ENCODE peak calls at places on chromosomes 1 and 21, in seven cellular contexts. One of them, this sample, is unnamed.

GRCh38 chr1:219038398-219038797 is 135.3 kb upstream of the LYPLAL1 start:
- DNase-seq in AG04450: no peak
- DNase-seq in A172: no peak
- DNase-seq in stimulated activated CD4-positive, alpha-beta T cell treated with anti-CD3 and anti-CD28 coated beads, Interleukin-1b, Interleukin-23, amount 100 ng/mL, for 24 hours: no peak
- DNase-seq in effector memory CD8-positive, alpha-beta T cell: no peak
- DNase-seq in T1000: no peak
- DNase-seq in RWPE1: no peak
- DNase-seq in this sample: no peak

GRCh38 chr21:31220567-31220966 is 123.5 kb downstream of the TIAM1 start:
- DNase-seq in AG04450: no peak
- DNase-seq in A172: peak
- DNase-seq in stimulated activated CD4-positive, alpha-beta T cell treated with anti-CD3 and anti-CD28 coated beads, Interleukin-1b, Interleukin-23, amount 100 ng/mL, for 24 hours: no peak
- DNase-seq in effector memory CD8-positive, alpha-beta T cell: no peak
- DNase-seq in T1000: peak
- DNase-seq in RWPE1: no peak
- DNase-seq in this sample: no peak

GRCh38 chr1:93905734-93906133 is 3.5 kb downstream of the GCLM start:
- DNase-seq in AG04450: no peak
- DNase-seq in A172: no peak
- DNase-seq in stimulated activated CD4-positive, alpha-beta T cell treated with anti-CD3 and anti-CD28 coated beads, Interleukin-1b, Interleukin-23, amount 100 ng/mL, for 24 hours: no peak
- DNase-seq in effector memory CD8-positive, alpha-beta T cell: no peak
- DNase-seq in T1000: no peak
- DNase-seq in RWPE1: peak
- DNase-seq in this sample: no peak

GRCh38 chr1:151475175-151475574 is 15.9 kb upstream of the POGZ start:
- DNase-seq in AG04450: no peak
- DNase-seq in A172: no peak
- DNase-seq in stimulated activated CD4-positive, alpha-beta T cell treated with anti-CD3 and anti-CD28 coated beads, Interleukin-1b, Interleukin-23, amount 100 ng/mL, for 24 hours: no peak
- DNase-seq in effector memory CD8-positive, alpha-beta T cell: no peak
- DNase-seq in T1000: no peak
- DNase-seq in RWPE1: no peak
- DNase-seq in this sample: no peak

GRCh38 chr1:207817778-207818751 is 66.2 kb downstream of the CD46 start:
- DNase-seq in AG04450: no peak
- DNase-seq in A172: no peak
- DNase-seq in stimulated activated CD4-positive, alpha-beta T cell treated with anti-CD3 and anti-CD28 coated beads, Interleukin-1b, Interleukin-23, amount 100 ng/mL, for 24 hours: no peak
- DNase-seq in effector memory CD8-positive, alpha-beta T cell: no peak
- DNase-seq in T1000: no peak
- DNase-seq in RWPE1: no peak
- DNase-seq in this sample: no peak

GRCh38 chr21:43864806-43865470 is at the start of gene AGPAT3:
- DNase-seq in AG04450: no peak
- DNase-seq in A172: no peak
- DNase-seq in stimulated activated CD4-positive, alpha-beta T cell treated with anti-CD3 and anti-CD28 coated beads, Interleukin-1b, Interleukin-23, amount 100 ng/mL, for 24 hours: no peak
- DNase-seq in effector memory CD8-positive, alpha-beta T cell: peak
- DNase-seq in T1000: no peak
- DNase-seq in RWPE1: no peak
- DNase-seq in this sample: no peak

GRCh38 chr1:227899141-227899819 is 48.5 kb downstream of the WNT9A start:
- DNase-seq in AG04450: no peak
- DNase-seq in A172: no peak
- DNase-seq in stimulated activated CD4-positive, alpha-beta T cell treated with anti-CD3 and anti-CD28 coated beads, Interleukin-1b, Interleukin-23, amount 100 ng/mL, for 24 hours: no peak
- DNase-seq in effector memory CD8-positive, alpha-beta T cell: no peak
- DNase-seq in T1000: no peak
- DNase-seq in RWPE1: no peak
- DNase-seq in this sample: no peak

GRCh38 chr1:110161822-110162221 is 11.5 kb downstream of the SLC6A17 start:
- DNase-seq in AG04450: no peak
- DNase-seq in A172: no peak
- DNase-seq in stimulated activated CD4-positive, alpha-beta T cell treated with anti-CD3 and anti-CD28 coated beads, Interleukin-1b, Interleukin-23, amount 100 ng/mL, for 24 hours: no peak
- DNase-seq in effector memory CD8-positive, alpha-beta T cell: no peak
- DNase-seq in T1000: no peak
- DNase-seq in RWPE1: no peak
- DNase-seq in this sample: no peak

GRCh38 chr1:66446261-66447001 is 87.5 kb upstream of the SGIP1 start:
- DNase-seq in AG04450: no peak
- DNase-seq in A172: peak
- DNase-seq in stimulated activated CD4-positive, alpha-beta T cell treated with anti-CD3 and anti-CD28 coated beads, Interleukin-1b, Interleukin-23, amount 100 ng/mL, for 24 hours: no peak
- DNase-seq in effector memory CD8-positive, alpha-beta T cell: peak
- DNase-seq in T1000: peak
- DNase-seq in RWPE1: peak
- DNase-seq in this sample: no peak

GRCh38 chr1:43352351-43352705 is 6.5 kb upstream of the CDC20 start:
- DNase-seq in AG04450: no peak
- DNase-seq in A172: no peak
- DNase-seq in stimulated activated CD4-positive, alpha-beta T cell treated with anti-CD3 and anti-CD28 coated beads, Interleukin-1b, Interleukin-23, amount 100 ng/mL, for 24 hours: no peak
- DNase-seq in effector memory CD8-positive, alpha-beta T cell: no peak
- DNase-seq in T1000: no peak
- DNase-seq in RWPE1: no peak
- DNase-seq in this sample: no peak

GRCh38 chr1:51567653-51568052 is 48.6 kb upstream of the EPS15 start:
- DNase-seq in AG04450: peak
- DNase-seq in A172: peak
- DNase-seq in stimulated activated CD4-positive, alpha-beta T cell treated with anti-CD3 and anti-CD28 coated beads, Interleukin-1b, Interleukin-23, amount 100 ng/mL, for 24 hours: no peak
- DNase-seq in effector memory CD8-positive, alpha-beta T cell: no peak
- DNase-seq in T1000: peak
- DNase-seq in RWPE1: peak
- DNase-seq in this sample: no peak

This sample was measured in activated CD4-positive, CD25-positive, alpha-beta regulatory T cell treated with anti-CD3 and anti-CD28 coated beads, Interleukin-2, amount 50 U/mL, for 16 hours.